ENCODE peak calls at places on chromosomes 4 and X, in four cellular contexts. V is IMR-90, S is Peyer's patch, R is transverse colon. L is an unnamed sample. For H3K4me1, the result is how much of the 10 kb centered on the place peaks cover.

GRCh38 chr4:186688150-186688943 is 35.3 kb downstream of the FAT1 start:
- DNase-seq in R (no peak), S (no peak), V (no peak), L (no peak)

GRCh38 chr4:6474053-6474568 is 1.7 kb upstream of the PPP2R2C start:
- DNase-seq in R (no peak), S (no peak), V (no peak), L (no peak)

GRCh38 chrX:100905620-100906019 is 23.1 kb downstream of the XKRX start:
- DNase-seq in S (no peak), V (no peak), R (no peak), L (no peak)

GRCh38 chrX:15947648-15948317 is 93.2 kb upstream of the AP1S2 start:
- DNase-seq in S (no peak), R (no peak), V (peak), L (no peak)

GRCh38 chr4:3037957-3038451 is 36.3 kb downstream of the HTT-AS start:
- DNase-seq in R (no peak), S (peak), V (no peak), L (peak)

GRCh38 chrX:45322382-45322781 is 121.7 kb upstream of the DIPK2B start:
- DNase-seq in S (no peak), V (peak), R (peak), L (peak)

GRCh38 chr4:39613093-39613656 is 25.5 kb downstream of the SMIM14 start:
- DNase-seq in V (peak), R (no peak), S (no peak), L (no peak)

GRCh38 chr4:112296949-112297483 is at the start of gene ALPK1:
- DNase-seq in R (no peak), S (no peak), V (peak), L (no peak)

GRCh38 chr4:106344324-106344970 is 24.1 kb downstream of the GIMD1 start:
- DNase-seq in V (peak), R (no peak), S (no peak), L (peak)

GRCh38 chrX:24494544-24495113 is 29.5 kb downstream of the PDK3 start:
- DNase-seq in R (peak), S (no peak), V (peak), L (no peak)

GRCh38 chr4:58093352-58093751 is 983.2 kb upstream of the IGFBP7 start:
- DNase-seq in V (no peak), R (no peak), S (no peak), L (no peak)

GRCh38 chr4:18020145-18020670 is 1.3 kb downstream of the LCORL start:
- DNase-seq in V (peak), S (peak), R (peak), L (no peak)

GRCh38 chrX:111352424-111352823 is 59.6 kb downstream of the DCX start:
- DNase-seq in V (no peak), S (no peak), R (peak), L (peak)

GRCh38 chrX:8404443-8404842 is 60.2 kb upstream of the VCX3B start:
- DNase-seq in V (no peak), R (no peak), S (no peak), L (no peak)

GRCh38 chr4:52750819-52751348 is 341 bp downstream of the ERVMER34-1 start:
- DNase-seq in R (peak), V (no peak), S (peak), L (no peak)

GRCh38 chr4:156931267-156931666 is 40.3 kb downstream of the PDGFC start:
- DNase-seq in S (no peak), V (peak), R (peak), L (peak)

GRCh38 chr4:176920694-176921093 is 128.0 kb upstream of the VEGFC start:
- DNase-seq in S (no peak), R (no peak), V (peak), L (no peak)

GRCh38 chr4:108738307-108738706 is 24.5 kb downstream of the ETNPPL start:
- DNase-seq in R (no peak), S (no peak), V (peak), L (no peak)

GRCh38 chrX:107718156-107718621 is 57.4 kb downstream of the TSC22D3 start:
- DNase-seq in S (no peak), R (peak), V (peak), L (peak)

GRCh38 chr4:187485676-187486075 is 509.9 kb upstream of the ZFP42 start:
- DNase-seq in V (no peak), S (no peak), R (no peak), L (no peak)

GRCh38 chr4:123640824-123641223 is 244.2 kb downstream of the SPRY1 start:
- DNase-seq in R (no peak), V (no peak), S (no peak), L (no peak)

GRCh38 chr4:10112658-10113284 is 3.8 kb downstream of the WDR1 start:
- DNase-seq in S (no peak), R (no peak), V (no peak), L (no peak)
- H3K4me1 ChIP-seq in S (under half), R (half or more), V (half or more), L (under half)

GRCh38 chr4:8438743-8439142 is 1.8 kb downstream of the ACOX3 start:
- DNase-seq in S (no peak), V (no peak), R (no peak), L (no peak)

GRCh38 chr4:8441499-8442091 is 1.0 kb downstream of the TRMT44 start:
- DNase-seq in V (no peak), S (no peak), R (no peak), L (no peak)

GRCh38 chr4:8439168-8439567 is 1.4 kb downstream of the ACOX3 start:
- DNase-seq in V (peak), R (no peak), S (no peak), L (no peak)

GRCh38 chr4:8439914-8440490 is 521 bp downstream of the ACOX3 start:
- DNase-seq in V (no peak), S (no peak), R (peak), L (peak)

DNA sequence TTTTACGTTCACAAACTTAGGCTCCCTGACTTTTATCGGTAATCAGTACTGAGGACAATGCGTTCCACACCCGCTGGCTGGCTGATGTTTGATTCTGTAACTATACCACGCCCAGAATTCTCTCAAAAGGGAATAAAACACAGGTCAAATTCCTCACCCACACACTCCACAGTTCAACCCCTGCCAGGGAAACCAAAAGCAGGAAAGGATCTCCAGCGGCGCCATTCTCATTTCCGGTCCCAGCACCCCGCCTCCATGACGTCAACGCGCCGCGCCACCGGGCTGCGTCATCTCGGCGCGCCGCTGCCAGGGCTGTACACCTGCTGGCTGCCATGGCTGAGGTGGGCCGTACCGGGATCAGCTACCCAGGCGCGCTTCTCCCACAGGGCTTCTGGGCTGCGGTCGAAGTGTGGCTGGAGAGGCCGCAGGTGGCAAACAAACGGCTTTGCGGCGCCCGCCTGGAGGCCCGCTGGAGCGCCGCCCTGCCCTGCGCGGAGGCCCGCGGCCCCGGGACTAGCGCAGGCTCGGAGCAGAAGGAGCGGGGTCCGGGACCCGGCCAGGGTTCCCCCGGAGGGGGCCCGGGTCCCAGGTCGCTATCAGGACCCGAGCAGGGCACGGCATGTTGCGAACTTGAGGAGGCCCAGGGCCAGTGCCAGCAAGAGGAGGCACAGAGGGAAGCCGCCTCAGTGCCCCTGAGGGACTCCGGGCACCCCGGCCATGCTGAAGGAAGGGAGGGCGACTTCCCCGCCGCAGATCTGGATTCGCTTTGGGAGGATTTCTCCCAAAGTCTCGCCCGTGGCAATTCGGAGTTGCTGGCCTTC is at the start of the genes ACOX3 and TRMT44:
- DNase-seq in V (peak), R (peak), S (peak), L (peak)
- TF ChIP-seq POLR2A in V (peak), R (peak), S (peak), L (peak)

DNA sequence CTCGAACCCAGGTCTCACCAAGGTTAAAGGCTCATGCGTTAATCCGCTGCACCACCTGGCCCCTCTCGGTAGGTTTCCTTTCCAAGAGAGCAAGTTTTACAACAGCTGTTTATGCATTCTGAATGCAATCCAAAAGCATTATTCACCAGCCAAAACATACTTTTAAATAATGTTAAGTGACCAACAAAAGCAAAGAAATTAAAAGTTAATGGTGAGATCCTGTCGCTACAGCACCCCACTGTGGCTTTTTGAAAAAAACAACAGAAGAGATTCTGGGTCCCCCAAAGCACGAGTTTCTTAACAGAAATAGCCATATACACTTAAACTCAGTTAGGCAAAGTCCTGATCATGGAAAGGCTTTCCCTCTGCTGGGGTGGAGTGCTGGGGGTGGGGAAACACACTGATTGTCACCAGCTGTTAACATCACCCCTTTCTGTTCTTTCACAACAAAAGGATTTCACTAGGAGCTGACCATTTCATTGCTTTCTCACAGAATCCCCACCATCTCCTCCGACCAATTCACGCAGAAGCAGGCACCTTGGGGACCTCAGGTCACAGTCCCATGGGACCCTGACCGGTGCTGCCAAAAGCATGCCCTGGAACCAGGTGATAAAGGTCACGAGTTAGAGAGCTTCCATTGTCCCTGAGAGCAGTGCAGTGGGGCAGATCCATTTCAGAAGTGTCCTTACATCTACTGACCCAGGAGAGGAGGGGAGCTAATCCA is 51.2 kb downstream of the ZNF827 start:
- DNase-seq in V (peak), R (no peak), S (no peak), L (peak)
- H3K4me1 ChIP-seq in V (under half), R (under half), S (under half), L (under half)

DNA sequence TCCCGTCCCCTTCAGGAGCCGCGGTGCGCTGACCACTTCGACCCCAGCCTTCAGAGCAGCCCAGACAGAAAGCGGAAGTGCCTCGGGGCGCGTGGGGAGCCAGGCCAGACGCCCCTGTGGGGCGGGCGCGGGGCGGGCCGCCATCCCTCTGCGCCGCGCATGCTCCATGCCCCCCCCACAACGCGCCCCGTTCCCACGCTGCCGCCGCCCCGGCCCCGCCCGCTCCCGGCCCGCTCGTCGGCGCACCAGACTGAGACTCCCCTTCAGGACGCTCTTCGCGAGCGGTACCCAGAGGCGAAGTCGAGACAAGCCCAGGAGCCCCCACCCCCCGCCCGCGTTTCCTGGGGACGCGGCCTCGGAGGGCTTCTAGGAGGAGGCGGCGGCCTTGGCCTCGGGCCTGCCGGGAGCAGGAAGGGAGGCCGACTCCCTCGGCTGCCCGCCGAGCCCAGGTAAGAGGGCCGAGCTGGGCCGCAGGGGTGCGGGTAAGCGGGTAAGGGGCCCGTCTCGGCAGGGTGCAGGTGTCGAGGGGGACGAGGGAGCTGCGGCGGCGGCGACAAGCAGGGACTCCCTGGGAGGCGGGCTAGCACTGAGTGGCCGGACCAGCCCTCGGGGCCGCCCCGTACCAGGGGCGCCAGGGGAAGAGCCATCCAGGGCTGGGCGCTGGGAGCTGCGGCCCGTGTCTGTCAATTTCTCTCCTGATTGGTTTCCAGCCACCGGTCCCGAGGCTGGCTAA is at the start of gene ZFP92:
- DNase-seq in V (no peak), S (no peak), R (peak), L (peak)
- TF ChIP-seq POLR2A in V (no peak), S (no peak), R (no peak), L (no peak)

GRCh38 chr4:180745019-180745418 is 1498.2 kb upstream of the TENM3 start:
- DNase-seq in V (no peak), S (no peak), R (no peak), L (no peak)
- H3K4me1 ChIP-seq in V (under half), S (under half), R (under half), L (under half)

GRCh38 chrX:129523076-129524055 is at the start of gene SMARCA1:
- DNase-seq in R (peak), V (peak), S (peak), L (peak)
- TF ChIP-seq POLR2A in R (no peak), V (peak), S (no peak), L (peak)

DNA sequence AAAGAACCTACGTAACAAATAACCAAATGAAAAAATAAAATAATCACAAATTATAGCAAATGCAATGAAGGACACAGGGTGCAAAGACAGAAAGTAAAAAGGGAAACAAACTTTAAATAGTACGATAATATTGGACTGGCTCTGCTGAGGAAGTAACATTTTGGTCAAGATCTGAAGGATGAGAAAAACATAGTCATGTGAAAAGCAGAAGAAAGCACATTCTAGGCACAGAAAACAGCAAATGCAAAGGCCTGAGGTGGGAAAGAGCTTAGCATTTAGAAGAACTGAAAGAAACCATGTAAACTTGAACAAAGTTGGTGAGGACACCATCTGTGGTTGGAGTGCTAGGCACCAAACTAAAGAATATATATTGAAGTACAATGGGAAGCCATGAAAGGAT is 111.2 kb downstream of the PPP3CA start:
- DNase-seq in S (no peak), V (no peak), R (no peak), L (no peak)
- H3K4me1 ChIP-seq in S (under half), V (under half), R (under half), L (under half)

GRCh38 chr4:53844133-53844532 is 220.3 kb downstream of the CHIC2 start:
- DNase-seq in R (no peak), S (no peak), V (no peak), L (no peak)
- TF ChIP-seq POLR2A in R (no peak), S (no peak), V (no peak), L (no peak)

L was measured in adrenal gland.